ENCODE peak calls at places on chromosomes 12 and 14, in six cellular contexts. R, J, D, H, G and W are unnamed samples.

GRCh38 chr12:93243689-93244513 is 133.8 kb upstream of the NUDT4 start:
- DNase-seq in R (peak), J (peak), D (peak), H (no peak), G (no peak), W (peak)

GRCh38 chr12:41339784-41340183 is 151.7 kb downstream of the PDZRN4 start:
- DNase-seq in R (no peak), J (no peak), D (no peak), H (no peak), G (no peak), W (no peak)

GRCh38 chr12:6778571-6779550 is 6.5 kb downstream of the LAG3 start:
- DNase-seq in R (peak), J (peak), D (peak), H (peak), G (peak), W (peak)

GRCh38 chr14:75769047-75769685 is 108.1 kb downstream of the TTLL5 start:
- DNase-seq in R (no peak), J (no peak), D (no peak), H (no peak), G (no peak), W (no peak)

GRCh38 chr12:71626768-71627167 is 36.9 kb downstream of the ZFC3H1 start:
- DNase-seq in R (no peak), J (peak), D (peak), H (no peak), G (no peak), W (no peak)

GRCh38 chr14:99156026-99156425 is 116.0 kb downstream of the BCL11B start:
- DNase-seq in R (peak), J (no peak), D (no peak), H (no peak), G (no peak), W (no peak)

GRCh38 chr12:30438526-30439120 is 257.0 kb downstream of the IPO8 start:
- DNase-seq in R (no peak), J (no peak), D (no peak), H (no peak), G (no peak), W (no peak)

GRCh38 chr12:53299101-53299453 is 418 bp upstream of the MYG1 start:
- DNase-seq in R (peak), J (peak), D (peak), H (no peak), G (peak), W (no peak)

GRCh38 chr12:52182456-52182855 is 9.4 kb downstream of the KRT80 start:
- DNase-seq in R (no peak), J (no peak), D (no peak), H (no peak), G (no peak), W (no peak)

GRCh38 chr12:95701275-95701674 is 89.3 kb downstream of the NTN4 start:
- DNase-seq in R (no peak), J (peak), D (peak), H (no peak), G (no peak), W (no peak)

GRCh38 chr12:121776190-121777098 is 17.0 kb downstream of the RHOF start:
- DNase-seq in R (peak), J (peak), D (peak), H (peak), G (peak), W (peak)

GRCh38 chr12:26080911-26081310 is 43.9 kb downstream of the BHLHE41 start:
- DNase-seq in R (no peak), J (no peak), D (no peak), H (no peak), G (no peak), W (no peak)

GRCh38 chr14:44149597-44149996 is 357.5 kb downstream of the FSCB start:
- DNase-seq in R (no peak), J (peak), D (peak), H (peak), G (no peak), W (no peak)

GRCh38 chr14:85535916-85536834 is 6.2 kb downstream of the FLRT2 start:
- DNase-seq in R (no peak), J (peak), D (peak), H (no peak), G (no peak), W (no peak)

GRCh38 chr12:115941362-115941761 is 336.1 kb downstream of the MED13L start:
- DNase-seq in R (no peak), J (peak), D (peak), H (no peak), G (no peak), W (no peak)

GRCh38 chr14:101844219-101844618 is 82.7 kb downstream of the PPP2R5C start:
- DNase-seq in R (no peak), J (no peak), D (no peak), H (no peak), G (no peak), W (no peak)

GRCh38 chr12:104741497-104742367 is 216.4 kb downstream of the SLC41A2 start:
- DNase-seq in R (no peak), J (peak), D (no peak), H (no peak), G (no peak), W (no peak)

GRCh38 chr12:3135522-3136461 is 58.6 kb downstream of the TSPAN9 start:
- DNase-seq in R (peak), J (peak), D (peak), H (peak), G (peak), W (peak)

GRCh38 chr12:54549774-54550451 is 512 bp downstream of the PDE1B start:
- DNase-seq in R (no peak), J (peak), D (peak), H (no peak), G (peak), W (peak)

GRCh38 chr14:60738843-60739508 is 4.4 kb downstream of the MNAT1 start:
- DNase-seq in R (no peak), J (no peak), D (no peak), H (no peak), G (no peak), W (no peak)

GRCh38 chr12:47990351-47991105 is 13.7 kb downstream of the COL2A1 start:
- DNase-seq in R (peak), J (no peak), D (no peak), H (no peak), G (peak), W (peak)

GRCh38 chr12:77299910-77300772 is 234.8 kb upstream of the E2F7 start:
- DNase-seq in R (no peak), J (peak), D (peak), H (no peak), G (no peak), W (no peak)

GRCh38 chr12:66587912-66588311 is 91.0 kb downstream of the GRIP1 start:
- DNase-seq in R (no peak), J (no peak), D (peak), H (no peak), G (no peak), W (no peak)

GRCh38 chr14:32345311-32345771 is 16.2 kb downstream of the AKAP6 start:
- DNase-seq in R (no peak), J (no peak), D (no peak), H (no peak), G (no peak), W (no peak)

GRCh38 chr14:65019944-65020566 is 33.4 kb downstream of the FNTB start:
- DNase-seq in R (no peak), J (peak), D (peak), H (no peak), G (no peak), W (no peak)

GRCh38 chr14:87745507-87746118 is 247.4 kb downstream of the GALC start:
- DNase-seq in R (peak), J (peak), D (peak), H (peak), G (peak), W (no peak)

GRCh38 chr12:1913377-1914115 is 4.9 kb downstream of the CACNA2D4 start:
- DNase-seq in R (no peak), J (no peak), D (no peak), H (no peak), G (no peak), W (no peak)

GRCh38 chr14:99853206-99853605 is 60.0 kb downstream of the EML1 start:
- DNase-seq in R (peak), J (no peak), D (no peak), H (no peak), G (no peak), W (no peak)

GRCh38 chr12:11707535-11707934 is 58.1 kb downstream of the ETV6 start:
- DNase-seq in R (no peak), J (peak), D (no peak), H (no peak), G (no peak), W (no peak)

GRCh38 chr12:32454075-32454474 is 54.7 kb downstream of the FGD4 start:
- DNase-seq in R (no peak), J (peak), D (peak), H (peak), G (no peak), W (no peak)

GRCh38 chr14:90698379-90698869 is 117.8 kb downstream of the TTC7B start:
- DNase-seq in R (no peak), J (no peak), D (peak), H (no peak), G (no peak), W (no peak)

GRCh38 chr14:66379116-66379515 is 107.1 kb upstream of the CCDC196 start:
- DNase-seq in R (no peak), J (peak), D (no peak), H (no peak), G (no peak), W (no peak)

GRCh38 chr14:52551696-52552062 is 626 bp downstream of the TXNDC16 start:
- DNase-seq in R (no peak), J (peak), D (peak), H (no peak), G (no peak), W (no peak)

GRCh38 chr14:89845346-89845745 is 109.2 kb downstream of the EFCAB11 start:
- DNase-seq in R (no peak), J (peak), D (peak), H (no peak), G (no peak), W (no peak)

GRCh38 chr12:132311201-132311915 is 18.0 kb downstream of the GALNT9 start:
- DNase-seq in R (no peak), J (no peak), D (no peak), H (no peak), G (no peak), W (no peak)

GRCh38 chr12:80622271-80622670 is 85.2 kb upstream of the MYF6 start:
- DNase-seq in R (no peak), J (peak), D (peak), H (no peak), G (no peak), W (no peak)

GRCh38 chr12:132190012-132190755 is 45.9 kb downstream of the NOC4L start:
- DNase-seq in R (no peak), J (no peak), D (peak), H (no peak), G (no peak), W (no peak)